ENCODE peak calls at places on chromosomes 2 and 18, in six cellular contexts. D, Q, K, C, F and S are unnamed samples.

GRCh38 chr2:126700073-126700581 is 44.2 kb downstream of the GYPC start:
- DNase-seq in F (peak; percentile 50), C (no peak), Q (no peak), D (no peak), K (no peak), S (no peak)

GRCh38 chr2:165691615-165692014 is 102.4 kb downstream of the GALNT3 start:
- DNase-seq in D (no peak), K (no peak), Q (no peak), F (peak; percentile 67), C (no peak), S (peak; percentile 74)

GRCh38 chr2:7633556-7634153 is 716.4 kb downstream of the RNF144A start:
- DNase-seq in F (no peak), C (no peak), K (no peak), Q (no peak), D (no peak), S (no peak)

GRCh38 chr18:38663270-38663669 is 1097.7 kb upstream of the CELF4 start:
- DNase-seq in F (no peak), Q (no peak), K (no peak), C (no peak), D (no peak), S (no peak)

GRCh38 chr2:23480991-23481797 is 96.2 kb downstream of the KLHL29 start:
- DNase-seq in F (peak; percentile 70), Q (no peak), D (no peak), C (peak; percentile 46), K (no peak), S (no peak)

GRCh38 chr2:8572712-8573233 is 109.1 kb upstream of the ID2 start:
- DNase-seq in F (no peak), Q (no peak), D (no peak), C (peak; percentile 48), K (no peak), S (no peak)

GRCh38 chr2:8609357-8609804 is 72.5 kb upstream of the ID2 start:
- DNase-seq in F (peak; percentile 32), C (peak; percentile 13), D (peak; percentile 90), K (no peak), Q (no peak), S (no peak)

GRCh38 chr2:169946092-169946491 is 118.8 kb downstream of the UBR3 start:
- DNase-seq in F (no peak), D (no peak), C (no peak), K (no peak), Q (no peak), S (no peak)

GRCh38 chr2:191048073-191048472 is 34.1 kb upstream of the STAT1 start:
- DNase-seq in K (no peak), C (no peak), F (peak; percentile 16), Q (no peak), D (no peak), S (no peak)

GRCh38 chr2:32991091-32991845 is 44.5 kb downstream of the LTBP1 start:
- DNase-seq in D (no peak), C (no peak), K (no peak), Q (no peak), F (no peak), S (no peak)

GRCh38 chr2:238895901-238896600 is 48.2 kb downstream of the TWIST2 start:
- DNase-seq in D (no peak), Q (no peak), K (no peak), F (peak; percentile 92), C (no peak), S (peak; percentile 23)

GRCh38 chr18:77127769-77128671 is 4.6 kb downstream of the MBP start:
- DNase-seq in Q (no peak), F (peak; percentile 91), C (no peak), D (no peak), K (no peak), S (no peak)

GRCh38 chr18:76479351-76480238 is 15.4 kb downstream of the ZNF516 start:
- DNase-seq in Q (peak; percentile 84), C (no peak), D (no peak), K (no peak), F (no peak), S (no peak)

GRCh38 chr2:234983011-234983726 is 31.4 kb downstream of the SH3BP4 start:
- DNase-seq in F (no peak), Q (no peak), C (no peak), D (no peak), K (no peak), S (no peak)

GRCh38 chr2:234980476-234981187 is 28.8 kb downstream of the SH3BP4 start:
- DNase-seq in C (no peak), D (no peak), K (no peak), Q (no peak), F (peak; percentile 59), S (no peak)

GRCh38 chr2:234979204-234980167 is 27.7 kb downstream of the SH3BP4 start:
- DNase-seq in C (no peak), K (no peak), Q (no peak), D (no peak), F (peak; percentile 62), S (no peak)

GRCh38 chr2:234981197-234982095 is 29.6 kb downstream of the SH3BP4 start:
- DNase-seq in K (no peak), F (peak; percentile 99), D (peak; percentile 90), C (no peak), Q (no peak), S (no peak)

DNA sequence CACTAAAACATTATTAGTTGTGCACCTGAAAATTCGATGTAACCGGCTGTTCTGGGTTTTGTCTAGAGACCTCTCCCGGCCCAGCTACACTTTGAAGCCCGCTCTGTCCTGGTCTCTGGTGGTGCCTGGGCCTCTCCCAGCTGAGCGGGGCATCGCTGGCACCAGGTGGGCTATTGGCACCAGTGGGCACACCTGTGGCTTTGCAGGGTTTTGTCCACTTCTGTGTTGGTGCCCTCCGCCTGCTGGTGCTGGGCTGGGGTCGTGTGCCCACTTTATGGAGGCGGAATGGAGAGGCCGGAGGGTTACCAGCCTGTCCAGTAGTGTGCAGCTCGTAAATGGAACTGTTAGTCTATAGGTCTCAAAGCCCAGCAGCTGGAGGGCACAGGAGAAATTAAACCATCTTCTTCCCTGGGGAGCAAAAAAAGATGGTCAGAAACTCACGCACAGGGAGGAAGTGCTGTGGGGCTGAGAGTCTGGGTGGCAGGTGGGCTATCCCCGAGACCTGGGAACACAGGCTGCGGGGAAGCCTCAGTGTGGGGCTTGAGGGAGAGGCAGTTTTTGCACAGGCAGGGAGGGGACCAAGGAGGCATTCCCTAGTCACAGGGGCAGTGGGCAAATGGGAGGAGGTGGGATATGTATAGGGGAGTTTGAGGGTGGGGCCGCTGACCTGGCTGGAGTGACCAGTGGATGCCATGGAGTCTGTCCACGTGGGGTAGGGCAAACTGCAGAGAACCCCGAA is 30.4 kb downstream of the SH3BP4 start:
- DNase-seq in F (no peak), Q (no peak), C (no peak), D (no peak), K (no peak), S (no peak)
- H3K4me3 ChIP-seq in F (peak overlapping the region; percentile 2), Q (no peak overlapping the region), C (peak overlapping the region; percentile 18), D (no peak overlapping the region), K (peak overlapping the region; percentile 49), S (no peak overlapping the region)

GRCh38 chr2:16649353-16650286 is 16.0 kb downstream of the CYRIA start:
- DNase-seq in D (no peak), C (no peak), F (no peak), K (no peak), Q (no peak), S (no peak)
- TF ChIP-seq CTCF in D (no peak), C (no peak), F (no peak), K (no peak), Q (no peak), S (no peak)

DNA sequence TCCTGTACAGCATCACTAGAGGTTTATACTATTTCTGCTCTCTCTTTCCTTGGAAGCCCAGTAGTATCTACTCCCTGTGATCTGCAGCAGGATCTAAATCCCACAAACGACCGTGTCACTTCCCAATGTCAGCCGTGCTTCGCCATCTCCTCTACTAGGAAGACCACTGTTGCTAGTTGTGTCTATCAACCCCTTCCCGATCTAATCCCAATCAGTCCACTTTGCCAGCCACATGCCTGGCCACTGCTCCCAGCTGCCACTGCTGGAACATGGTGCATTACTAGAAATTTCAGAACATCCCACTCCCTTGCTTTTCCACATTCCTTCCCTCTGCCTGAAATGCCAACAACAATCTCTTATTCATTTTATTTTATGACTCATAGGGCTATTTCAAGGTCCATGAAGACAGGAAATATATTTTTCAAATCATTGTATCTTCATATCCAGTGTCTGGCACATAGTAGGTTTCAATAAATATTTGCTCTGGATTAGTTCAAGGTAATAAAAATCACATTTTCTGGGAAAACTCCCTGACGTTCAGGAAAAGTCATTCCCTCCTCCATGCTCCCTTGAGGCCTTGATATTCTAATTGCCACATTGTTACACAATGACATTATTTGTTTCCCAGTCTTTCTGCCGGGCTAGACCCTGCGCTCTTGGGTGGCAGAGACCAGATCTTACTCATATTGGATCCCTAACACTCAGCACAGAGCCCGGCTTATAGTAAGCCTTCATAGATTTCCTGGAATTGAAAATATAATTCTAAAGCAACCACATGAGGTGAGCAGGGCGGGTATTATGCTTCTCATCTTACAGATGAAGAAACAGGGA is 2.1 kb upstream of the TRIB2 start:
- DNase-seq in F (peak; percentile 69), Q (no peak), K (no peak), C (no peak), D (no peak), S (no peak)
- H3K4me3 ChIP-seq in F (no peak overlapping the region), Q (no peak overlapping the region), K (no peak overlapping the region), C (no peak overlapping the region), D (no peak overlapping the region), S (no peak overlapping the region)

GRCh38 chr2:11646530-11646929 is 23.5 kb downstream of the NTSR2 start:
- DNase-seq in F (no peak), Q (no peak), C (no peak), K (no peak), D (no peak), S (no peak)

GRCh38 chr2:11644293-11644692 is 25.7 kb downstream of the NTSR2 start:
- DNase-seq in F (no peak), D (no peak), C (no peak), K (no peak), Q (no peak), S (no peak)

GRCh38 chr2:11640132-11640531 is 29.9 kb downstream of the NTSR2 start:
- DNase-seq in F (no peak), C (no peak), K (no peak), D (no peak), Q (no peak), S (no peak)

GRCh38 chr2:11639503-11639902 is 30.5 kb downstream of the NTSR2 start:
- DNase-seq in C (no peak), D (no peak), Q (no peak), K (no peak), F (no peak), S (no peak)

DNA sequence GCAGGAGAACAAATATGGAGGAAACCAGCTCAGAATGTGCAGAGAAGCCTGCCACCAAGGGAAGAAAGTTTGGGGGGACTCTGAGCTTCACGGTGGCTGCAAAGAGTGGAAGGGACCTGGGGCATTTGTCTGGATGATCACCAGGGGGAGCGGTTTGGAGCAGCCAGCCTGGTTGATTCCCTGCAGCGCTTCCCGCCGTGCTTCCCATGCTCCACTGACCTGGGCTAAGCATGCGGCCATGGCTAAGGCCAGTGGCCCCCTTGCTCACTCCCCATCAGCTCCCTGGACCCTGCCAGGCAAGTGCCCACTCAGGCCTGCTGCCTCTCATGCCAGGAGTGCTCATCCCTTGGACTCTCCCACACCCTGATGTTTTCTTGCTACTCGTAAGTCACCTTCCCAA is 27.0 kb downstream of the NTSR2 start:
- DNase-seq in F (no peak), Q (no peak), C (no peak), D (no peak), K (no peak), S (no peak)
- TF ChIP-seq CTCF in F (no peak), Q (no peak), C (no peak), D (no peak), K (no peak), S (no peak)